ENCODE peak calls at places on chromosomes 12 and 14, in six cellular contexts. C is IMR-90, N is fibroblast of lung, H is breast epithelium, O is Peyer's patch, V is sigmoid colon. X is an unnamed sample. For H3K4me1, the result is how much of the 10 kb centered on the place peaks cover.

GRCh38 chr14:87017335-87017734 is 975.6 kb downstream of the GALC start:
- DNase-seq in C (no peak), N (no peak), H (no peak), O (no peak), V (no peak), X (no peak)

GRCh38 chr12:220946-221550 is 7.1 kb upstream of the SLC6A12 start:
- DNase-seq in C (no peak), N (no peak), H (no peak), O (no peak), V (no peak), X (no peak)

GRCh38 chr12:13171921-13172859 is 24.3 kb upstream of the EMP1 start:
- DNase-seq in C (no peak), N (peak), H (peak), O (peak), V (no peak), X (no peak)

GRCh38 chr12:15700595-15700994 is 88.6 kb downstream of the EPS8 start:
- DNase-seq in C (peak), N (peak), H (no peak), O (no peak), V (no peak), X (no peak)

GRCh38 chr12:111308473-111308872 is 60.4 kb downstream of the PHETA1 start:
- DNase-seq in C (no peak), N (no peak), H (no peak), O (no peak), V (no peak), X (no peak)

GRCh38 chr12:103348935-103349334 is 146.8 kb downstream of the C12orf42 start:
- DNase-seq in C (no peak), N (no peak), H (no peak), O (no peak), V (no peak), X (no peak)

GRCh38 chr14:22997676-22998323 is 12.1 kb downstream of the C14orf93 start:
- DNase-seq in C (no peak), N (no peak), H (no peak), O (no peak), V (no peak), X (no peak)

GRCh38 chr14:69181491-69181890 is 9.8 kb upstream of the EXD2 start:
- DNase-seq in C (peak), N (peak), H (no peak), O (no peak), V (no peak), X (no peak)

GRCh38 chr12:19411234-19412221 is 27.8 kb upstream of the AEBP2 start:
- DNase-seq in C (no peak), N (peak), H (no peak), O (no peak), V (no peak), X (no peak)

GRCh38 chr14:102540310-102541028 is 30.9 kb upstream of the ANKRD9 start:
- DNase-seq in C (peak), N (peak), H (peak), O (no peak), V (no peak), X (no peak)

GRCh38 chr12:121391619-121392324 is 8.1 kb upstream of the RNF34 start:
- DNase-seq in C (peak), N (peak), H (no peak), O (no peak), V (no peak), X (no peak)

GRCh38 chr14:58106446-58106845 is 45.6 kb downstream of the ARMH4 start:
- DNase-seq in C (no peak), N (no peak), H (no peak), O (no peak), V (no peak), X (no peak)

GRCh38 chr12:104299842-104300481 is 3.6 kb upstream of the EID3 start:
- DNase-seq in C (no peak), N (peak), H (no peak), O (no peak), V (no peak), X (no peak)

GRCh38 chr12:88579941-88580871 is at the start of gene KITLG:
- DNase-seq in C (peak), N (peak), H (peak), O (peak), V (peak), X (peak)

GRCh38 chr12:69897744-69898143 is 72.7 kb downstream of the MYRFL start:
- DNase-seq in C (peak), N (peak), H (peak), O (no peak), V (no peak), X (no peak)

GRCh38 chr12:64583395-64584172 is 26.7 kb upstream of the RASSF3 start:
- DNase-seq in C (peak), N (no peak), H (no peak), O (no peak), V (peak), X (no peak)

GRCh38 chr14:99648385-99648784 is 3.5 kb downstream of the HHIPL1 start:
- DNase-seq in C (no peak), N (no peak), H (no peak), O (no peak), V (no peak), X (no peak)

GRCh38 chr12:58465418-58465817 is 454.9 kb downstream of the LRIG3 start:
- DNase-seq in C (peak), N (peak), H (no peak), O (no peak), V (no peak), X (no peak)

GRCh38 chr14:32601908-32602307 is 272.8 kb downstream of the AKAP6 start:
- DNase-seq in C (no peak), N (peak), H (no peak), O (no peak), V (no peak), X (no peak)

GRCh38 chr12:43292699-43293098 is 259.3 kb downstream of the ADAMTS20 start:
- DNase-seq in C (peak), N (peak), H (no peak), O (no peak), V (no peak), X (no peak)

GRCh38 chr14:28661171-28661772 is 105.3 kb upstream of the FOXG1 start:
- DNase-seq in C (peak), N (peak), H (no peak), O (no peak), V (no peak), X (no peak)

GRCh38 chr12:109944975-109945374 is 44.9 kb downstream of the TCHP start:
- DNase-seq in C (peak), N (peak), H (no peak), O (no peak), V (no peak), X (no peak)

GRCh38 chr12:75323663-75324062 is 6.5 kb downstream of the CAPS2 start:
- DNase-seq in C (no peak), N (no peak), H (no peak), O (no peak), V (no peak), X (no peak)

GRCh38 chr12:75322464-75322863 is 7.7 kb downstream of the CAPS2 start:
- DNase-seq in C (peak), N (peak), H (no peak), O (no peak), V (no peak), X (no peak)

GRCh38 chr12:75315518-75315917 is 14.6 kb downstream of the CAPS2 start:
- DNase-seq in C (peak), N (peak), H (no peak), O (no peak), V (no peak), X (no peak)

DNA sequence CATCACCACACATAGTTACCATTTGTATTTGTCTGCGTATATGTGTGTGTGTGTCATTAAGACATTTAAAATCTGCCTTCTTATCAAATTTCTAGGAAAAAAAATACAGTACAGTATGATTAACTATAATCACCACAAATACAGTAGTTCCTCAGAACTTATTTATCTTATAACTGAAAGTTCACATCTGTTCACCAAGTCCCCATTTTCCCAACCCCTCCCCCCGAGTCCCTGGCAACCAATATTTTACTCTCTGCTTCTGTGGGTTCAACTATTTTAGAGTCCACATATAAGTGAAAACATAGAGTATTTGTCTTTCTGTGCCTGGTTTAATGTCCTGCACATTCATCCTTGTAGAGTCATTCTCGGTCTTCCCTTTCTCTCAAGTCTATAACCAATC is 12.3 kb downstream of the CAPS2 start:
- DNase-seq in C (no peak), N (no peak), H (no peak), O (no peak), V (no peak), X (no peak)
- H3K4me1 ChIP-seq in C (under half), N (under half), H (under half), O (under half), V (under half), X (under half)

GRCh38 chr12:108850854-108851573 is 6.4 kb downstream of the SSH1 start:
- DNase-seq in C (peak), N (peak), H (no peak), O (no peak), V (peak), X (no peak)
- TF ChIP-seq CTCF in C (peak), N (no peak), H (no peak), O (no peak), V (no peak), X (peak)

DNA sequence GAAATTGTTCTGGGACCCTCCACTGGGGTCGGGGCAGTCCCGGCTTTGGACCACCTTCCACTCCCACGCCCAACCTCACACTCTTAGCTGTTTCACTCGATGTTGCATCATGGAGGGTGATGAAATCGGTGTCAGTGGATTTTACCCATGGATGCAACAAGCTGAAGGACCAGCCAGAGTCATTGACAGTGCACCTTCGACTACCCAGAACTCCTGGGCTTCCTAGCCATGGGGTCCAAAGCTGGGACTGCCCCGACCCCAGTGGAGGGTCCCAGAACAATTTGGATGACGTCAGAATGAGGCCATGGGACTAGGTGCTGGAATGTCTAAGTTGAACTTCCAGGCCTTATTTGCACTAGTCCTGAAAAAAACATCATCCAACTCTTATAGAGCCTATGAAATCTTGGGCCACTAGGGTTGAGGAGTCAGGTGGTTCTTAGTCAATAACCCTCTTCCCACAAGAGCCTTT is 897 bp upstream of the IL23A start:
- DNase-seq in C (no peak), N (no peak), H (no peak), O (peak), V (no peak), X (no peak)
- H3K4me1 ChIP-seq in C (under half), N (under half), H (under half), O (under half), V (under half), X (under half)

GRCh38 chr14:92905667-92906066 is 17.3 kb upstream of the CHGA start:
- DNase-seq in C (no peak), N (no peak), H (no peak), O (no peak), V (no peak), X (no peak)
- TF ChIP-seq CTCF in C (no peak), N (no peak), H (no peak), O (no peak), V (no peak), X (no peak)

DNA sequence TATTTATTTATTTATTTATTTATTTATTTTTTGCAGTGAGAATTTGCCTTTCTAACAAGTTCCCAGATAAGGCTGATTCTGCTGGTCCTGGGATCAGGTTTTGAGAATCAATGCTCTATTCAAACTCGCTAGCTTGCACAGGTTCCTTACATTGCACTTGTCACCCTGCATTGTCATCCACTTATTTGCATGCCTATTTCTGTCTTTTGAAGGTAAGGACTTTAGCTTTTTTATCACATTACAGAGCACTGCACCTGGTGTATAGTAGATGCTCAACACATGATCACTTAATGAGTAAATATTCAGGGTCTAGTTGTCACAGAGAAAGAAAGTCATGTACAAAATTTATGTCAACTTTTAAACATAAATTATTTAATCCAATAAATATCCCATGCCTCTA is 219.7 kb upstream of the BTG1 start:
- DNase-seq in C (no peak), N (no peak), H (no peak), O (no peak), V (no peak), X (no peak)
- H3K4me1 ChIP-seq in C (under half), N (under half), H (under half), O (under half), V (under half), X (under half)

GRCh38 chr12:95545731-95546490 is 5.4 kb downstream of the USP44 start:
- DNase-seq in C (no peak), N (no peak), H (no peak), O (no peak), V (no peak), X (no peak)
- TF ChIP-seq CTCF in C (no peak), N (no peak), H (no peak), O (no peak), V (no peak), X (no peak)

GRCh38 chr12:6766651-6767300 is 613 bp downstream of the PTMS start:
- DNase-seq in C (peak), N (peak), H (peak), O (peak), V (peak), X (peak)
- H3K4me1 ChIP-seq in C (under half), N (under half), H (under half), O (half or more), V (half or more), X (under half)

GRCh38 chr14:91890291-91890749 is 23.0 kb upstream of the TC2N start:
- DNase-seq in C (no peak), N (peak), H (peak), O (no peak), V (peak), X (no peak)

GRCh38 chr14:91893659-91894058 is 26.3 kb upstream of the TC2N start:
- DNase-seq in C (no peak), N (no peak), H (no peak), O (no peak), V (peak), X (no peak)

GRCh38 chr14:91891721-91892220 is 24.4 kb upstream of the TC2N start:
- DNase-seq in C (no peak), N (peak), H (peak), O (no peak), V (no peak), X (no peak)

GRCh38 chr14:91891081-91891480 is 23.7 kb upstream of the TC2N start:
- DNase-seq in C (no peak), N (no peak), H (no peak), O (no peak), V (no peak), X (no peak)

GRCh38 chr14:91892918-91893527 is 25.7 kb upstream of the TC2N start:
- DNase-seq in C (no peak), N (no peak), H (no peak), O (no peak), V (peak), X (no peak)
- TF ChIP-seq CTCF in C (peak), N (peak), H (no peak), O (peak), V (peak), X (peak)